ENCODE peak calls at places on chromosomes 7 and 10, in eight cellular contexts. A is SK-N-SH, H is hepatocyte, B is neural progenitor cell, L is GM23338, M is HCT116, Y is PC-3, C is OCI-LY7. S is an unnamed sample. For H3K4me1, the result is how much of the 10 kb centered on the place peaks cover.

GRCh38 chr10:63384675-63385074 is 81.1 kb downstream of the JMJD1C start:
- DNase-seq in C (no peak), A (no peak), M (no peak), L (no peak), Y (no peak), B (no peak), H (no peak), S (no peak)

GRCh38 chr7:39946693-39947092 is 3.4 kb upstream of the CDK13 start:
- DNase-seq in B (no peak), Y (no peak), A (peak), M (no peak), C (peak), H (no peak), L (peak), S (no peak)

GRCh38 chr7:40826419-40827216 is 691.8 kb downstream of the SUGCT start:
- DNase-seq in C (no peak), L (peak), B (peak), H (no peak), Y (no peak), M (no peak), A (no peak), S (peak)

GRCh38 chr10:70255329-70256299 is 22.4 kb upstream of the PPA1 start:
- DNase-seq in H (no peak), B (no peak), L (peak), M (peak), C (no peak), Y (peak), A (no peak), S (peak)

GRCh38 chr7:33185786-33186185 is 56.4 kb downstream of the BBS9 start:
- DNase-seq in Y (peak), B (peak), L (peak), A (peak), C (peak), M (peak), H (peak), S (peak)

GRCh38 chr10:86663576-86664369 is 4.5 kb upstream of the LDB3 start:
- DNase-seq in H (no peak), B (no peak), L (no peak), A (no peak), Y (no peak), C (no peak), M (no peak), S (no peak)

GRCh38 chr10:22712246-22712958 is 2.0 kb downstream of the PIP4K2A start:
- DNase-seq in C (no peak), Y (peak), A (no peak), L (no peak), B (no peak), M (no peak), H (no peak), S (peak)

GRCh38 chr7:69062020-69062760 is 536.1 kb upstream of the AUTS2 start:
- DNase-seq in Y (no peak), A (no peak), M (no peak), B (no peak), C (no peak), H (peak), L (no peak), S (peak)

GRCh38 chr10:5105626-5106025 is 11.4 kb downstream of the AKR1C3 start:
- DNase-seq in Y (no peak), L (no peak), A (no peak), H (no peak), M (no peak), B (no peak), C (no peak), S (peak)

DNA sequence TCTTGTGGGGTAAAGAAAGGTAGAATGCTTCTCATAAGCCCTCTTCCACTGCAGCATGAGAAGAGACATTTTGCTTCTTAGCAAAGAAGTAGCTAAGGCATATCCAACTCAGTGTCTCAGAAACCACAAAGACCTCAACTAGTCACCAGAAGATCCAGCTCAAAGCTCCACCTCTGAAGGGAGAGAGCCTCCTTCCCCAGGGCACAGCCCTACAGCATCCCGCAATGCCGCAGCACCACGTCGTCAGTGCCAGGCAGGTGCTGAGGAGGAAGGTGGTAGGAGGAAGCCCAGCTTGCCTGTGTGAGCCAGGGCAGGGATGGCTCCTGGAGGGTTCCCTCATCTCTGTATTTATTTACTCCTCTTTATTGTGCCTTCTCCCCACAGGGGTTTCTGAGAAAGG is 385.6 kb upstream of the NPVF start:
- DNase-seq in B (no peak), A (no peak), L (no peak), H (no peak), C (no peak), M (no peak), Y (no peak), S (no peak)
- TF ChIP-seq EZH2phosphoT487 in B (no peak), A (no peak), L (no peak), H (no peak), C (no peak), M (no peak), Y (no peak), S (no peak)

GRCh38 chr10:119659951-119660350 is 8.8 kb downstream of the BAG3 start:
- DNase-seq in C (no peak), M (no peak), H (peak), L (no peak), B (no peak), Y (no peak), A (no peak), S (no peak)
- H3K4me1 ChIP-seq in C (under half), M (under half), H (under half), L (under half), B (under half), Y (half or more), A (under half), S (half or more)

GRCh38 chr7:1725199-1725701 is 55.2 kb downstream of the ELFN1 start:
- DNase-seq in L (peak), Y (no peak), M (no peak), B (peak), H (peak), C (no peak), A (no peak), S (peak)
- TF ChIP-seq EZH2phosphoT487 in L (no peak), Y (no peak), M (no peak), B (no peak), H (no peak), C (no peak), A (no peak), S (no peak)

GRCh38 chr10:33661580-33662269 is 327.3 kb upstream of the NRP1 start:
- DNase-seq in A (peak), M (no peak), L (no peak), B (no peak), Y (peak), H (peak), C (no peak), S (peak)

GRCh38 chr10:33657154-33657900 is 322.9 kb upstream of the NRP1 start:
- DNase-seq in M (no peak), H (no peak), A (peak), L (no peak), Y (peak), B (no peak), C (no peak), S (peak)

GRCh38 chr10:33657913-33658312 is 323.4 kb upstream of the NRP1 start:
- DNase-seq in A (no peak), C (no peak), L (no peak), B (no peak), M (no peak), Y (no peak), H (no peak), S (no peak)

GRCh38 chr10:33664070-33664469 is 329.6 kb upstream of the NRP1 start:
- DNase-seq in L (no peak), Y (no peak), A (no peak), M (no peak), C (no peak), B (no peak), H (no peak), S (peak)

DNA sequence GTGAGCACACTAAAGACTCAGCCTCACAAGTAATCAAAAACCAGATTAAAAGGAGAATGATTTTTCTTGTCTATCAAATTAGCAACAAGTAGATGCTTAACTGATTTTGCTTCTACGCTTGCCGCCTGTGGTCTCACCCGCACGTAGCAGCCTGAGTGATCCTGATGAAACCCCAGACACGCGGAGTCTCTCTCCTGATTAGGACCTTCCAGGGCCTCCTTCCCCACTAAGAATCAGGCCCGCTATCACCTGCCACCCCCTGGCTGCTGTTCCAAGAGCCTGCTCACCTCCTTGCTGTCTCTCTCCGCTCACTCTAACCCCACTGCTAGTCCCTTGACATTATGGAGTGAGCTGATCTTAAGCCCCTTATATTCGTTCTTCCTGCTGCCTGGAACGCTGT is 325.9 kb upstream of the NRP1 start:
- DNase-seq in C (no peak), Y (no peak), H (no peak), L (peak), A (no peak), M (no peak), B (peak), S (no peak)
- H3K4me1 ChIP-seq in C (under half), Y (under half), H (under half), L (under half), A (under half), M (under half), B (under half), S (under half)

DNA sequence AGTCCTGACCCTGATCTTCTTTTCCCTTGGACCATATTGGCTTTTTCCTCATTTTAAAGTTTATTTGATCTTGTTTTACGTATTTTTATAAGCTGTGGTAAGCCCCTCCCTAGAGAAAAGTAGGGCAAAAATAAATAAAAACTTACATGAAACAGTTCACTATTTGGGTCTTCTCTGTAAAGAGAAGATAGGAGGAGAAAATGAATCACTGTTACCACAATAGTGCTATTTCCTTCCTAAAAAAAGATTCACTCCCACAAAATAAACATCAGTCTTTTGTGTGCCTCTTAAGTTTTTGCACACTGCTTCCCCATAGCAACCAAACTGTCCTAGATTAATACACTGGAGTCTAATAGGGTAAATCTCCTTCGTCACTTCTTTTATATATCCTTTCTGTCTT is 1.4 kb upstream of the SVIL start:
- DNase-seq in M (no peak), C (no peak), A (no peak), L (no peak), H (no peak), B (no peak), Y (peak), S (peak)
- TF ChIP-seq EZH2phosphoT487 in M (no peak), C (no peak), A (no peak), L (no peak), H (no peak), B (no peak), Y (no peak), S (no peak)

DNA sequence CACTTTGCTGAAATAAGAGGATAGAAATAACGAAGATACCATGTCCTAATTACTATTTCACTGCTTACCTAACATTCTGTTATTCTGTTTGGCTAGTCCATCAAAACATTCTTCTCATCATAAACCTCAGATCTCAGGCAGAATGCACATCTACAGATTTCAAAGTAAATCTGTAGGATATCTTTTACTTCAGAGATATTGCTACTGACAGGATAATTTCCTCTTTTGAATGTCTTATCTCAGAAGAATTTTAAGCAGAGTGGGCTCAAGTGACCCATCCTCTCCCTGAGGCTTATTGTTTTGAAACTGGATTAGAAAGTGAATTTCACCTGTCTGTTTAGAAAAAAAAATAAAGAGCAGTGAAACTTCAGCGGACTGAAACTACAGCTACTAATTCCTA is 83.6 kb downstream of the SEMA3C start:
- DNase-seq in M (no peak), Y (no peak), B (no peak), H (no peak), L (no peak), A (no peak), C (no peak), S (no peak)
- H3K4me1 ChIP-seq in M (under half), Y (under half), B (under half), H (under half), L (under half), A (under half), C (under half), S (under half)

DNA sequence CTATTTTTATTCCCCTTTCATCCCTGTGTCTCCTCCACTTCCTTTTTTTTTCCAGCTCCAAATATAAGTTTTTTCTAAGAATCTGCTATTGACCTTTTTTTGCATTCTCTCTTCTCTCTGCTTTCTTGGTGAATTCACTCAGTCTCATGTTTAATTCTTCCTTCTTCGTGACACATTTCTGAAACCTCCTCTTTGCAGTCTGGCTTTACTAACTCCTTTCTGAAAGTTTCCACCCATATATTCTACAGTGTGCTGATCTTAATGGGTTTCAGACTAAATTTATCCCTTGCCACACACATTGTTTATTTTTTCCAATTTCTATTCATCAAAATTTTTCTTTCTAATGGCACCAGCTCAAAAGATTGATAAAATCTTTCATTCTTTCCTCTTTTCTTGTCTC is 47.8 kb upstream of the CALD1 start:
- DNase-seq in M (no peak), H (no peak), B (no peak), Y (no peak), A (no peak), C (no peak), L (no peak), S (no peak)
- TF ChIP-seq EZH2phosphoT487 in M (no peak), H (no peak), B (no peak), Y (no peak), A (no peak), C (no peak), L (no peak), S (no peak)

GRCh38 chr7:5629941-5630340 is 151.5 kb downstream of the RNF216 start:
- DNase-seq in L (no peak), B (no peak), M (peak), Y (peak), H (no peak), A (peak), C (no peak), S (peak)

GRCh38 chr7:5627745-5628547 is 153.5 kb downstream of the RNF216 start:
- DNase-seq in B (no peak), Y (no peak), H (no peak), L (no peak), M (no peak), A (peak), C (no peak), S (no peak)

GRCh38 chr7:5631752-5632151 is 149.7 kb downstream of the RNF216 start:
- DNase-seq in B (no peak), Y (no peak), C (no peak), L (no peak), M (no peak), H (no peak), A (no peak), S (no peak)

GRCh38 chr7:5631185-5631584 is 150.3 kb downstream of the RNF216 start:
- DNase-seq in H (no peak), M (no peak), Y (no peak), C (no peak), L (no peak), A (no peak), B (no peak), S (no peak)

GRCh38 chr7:5630670-5631069 is 150.8 kb downstream of the RNF216 start:
- DNase-seq in B (no peak), M (no peak), A (no peak), H (no peak), Y (no peak), C (no peak), L (no peak), S (peak)
- H3K4me1 ChIP-seq in B (under half), M (under half), A (half or more), H (under half), Y (under half), C (under half), L (under half), S (half or more)

DNA sequence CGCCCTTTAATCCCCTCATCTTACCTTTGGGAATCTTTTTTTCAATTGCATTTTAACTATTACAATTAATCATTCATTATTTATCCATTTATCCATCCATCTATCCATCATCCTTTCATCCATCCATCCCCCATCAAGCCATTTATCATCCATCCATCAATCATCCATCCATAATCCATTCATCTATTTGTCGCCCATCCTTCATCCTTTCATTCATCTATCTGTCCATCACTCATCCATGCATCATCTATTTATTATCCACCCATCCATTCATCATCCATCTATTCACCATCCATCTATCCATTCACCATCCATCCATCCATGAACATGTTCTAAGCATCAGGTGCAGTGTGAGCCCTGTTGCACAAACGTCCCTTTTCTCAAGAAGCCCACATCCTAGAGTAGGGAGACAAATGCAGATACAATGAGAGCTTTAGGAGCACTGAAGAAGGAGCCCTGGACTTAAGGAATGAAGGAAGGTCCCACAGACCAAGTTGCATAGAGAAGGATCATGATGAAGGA is 199.5 kb downstream of the ADAM12 start:
- DNase-seq in A (no peak), Y (no peak), M (no peak), H (no peak), L (no peak), B (no peak), C (no peak), S (no peak)
- TF ChIP-seq EZH2phosphoT487 in A (no peak), Y (no peak), M (no peak), H (no peak), L (no peak), B (no peak), C (no peak), S (no peak)

GRCh38 chr10:124653311-124653710 is 90.9 kb downstream of the FAM53B start:
- DNase-seq in B (no peak), H (no peak), M (no peak), L (no peak), A (no peak), C (no peak), Y (no peak), S (no peak)

GRCh38 chr10:124653811-124654651 is 90.1 kb downstream of the FAM53B start:
- DNase-seq in H (no peak), L (no peak), M (no peak), A (no peak), C (no peak), Y (no peak), B (no peak), S (peak)

GRCh38 chr10:124656113-124656490 is 88.1 kb downstream of the FAM53B start:
- DNase-seq in B (no peak), A (no peak), H (no peak), L (no peak), Y (no peak), M (no peak), C (no peak), S (no peak)

GRCh38 chr10:124654686-124655085 is 89.5 kb downstream of the FAM53B start:
- DNase-seq in M (no peak), L (no peak), Y (no peak), B (no peak), H (no peak), C (no peak), A (no peak), S (no peak)

GRCh38 chr10:124655191-124656112 is 88.7 kb downstream of the FAM53B start:
- DNase-seq in C (no peak), M (no peak), H (no peak), Y (no peak), A (no peak), B (no peak), L (no peak), S (no peak)
- H3K4me1 ChIP-seq in C (under half), M (under half), H (under half), Y (under half), A (under half), B (under half), L (under half), S (under half)